ENCODE peak calls at places on chromosome 12, in seven cellular contexts. P, E, D, Z, S, W and H are unnamed samples.

GRCh38 chr12:15526033-15526432 is 203.7 kb downstream of the PTPRO start:
- DNase-seq in P (no peak), E (no peak), D (no peak), Z (no peak), S (peak; percentile 35), W (no peak), H (no peak)

GRCh38 chr12:50302686-50303085 is 19.4 kb upstream of the LIMA1 start:
- DNase-seq in P (no peak), E (no peak), D (no peak), Z (no peak), S (no peak), W (peak; percentile 52), H (no peak)

GRCh38 chr12:67541625-67541991 is 106.9 kb upstream of the DYRK2 start:
- DNase-seq in P (no peak), E (no peak), D (peak; percentile 3), Z (no peak), S (no peak), W (no peak), H (peak; percentile 16)

GRCh38 chr12:115296613-115297012 is 612.6 kb upstream of the TBX3 start:
- DNase-seq in P (no peak), E (no peak), D (no peak), Z (no peak), S (no peak), W (no peak), H (no peak)

GRCh38 chr12:123153906-123154305 is 3.0 kb upstream of the PITPNM2 start:
- DNase-seq in P (no peak), E (no peak), D (no peak), Z (no peak), S (no peak), W (no peak), H (no peak)

GRCh38 chr12:76558684-76559276 is 791 bp downstream of the OSBPL8 start:
- DNase-seq in P (peak; percentile 91), E (peak; percentile 21), D (peak; percentile 44), Z (peak; percentile 89), S (peak; percentile 24), W (peak; percentile 44), H (peak; percentile 52)

GRCh38 chr12:29310899-29311298 is 70.1 kb downstream of the ERGIC2 start:
- DNase-seq in P (no peak), E (no peak), D (no peak), Z (no peak), S (no peak), W (no peak), H (no peak)

GRCh38 chr12:53950441-53950781 is 4.3 kb upstream of the HOXC12 start:
- DNase-seq in P (no peak), E (no peak), D (no peak), Z (no peak), S (peak; percentile 3), W (no peak), H (no peak)

GRCh38 chr12:109097435-109098141 is at the start of gene UNG:
- DNase-seq in P (peak; percentile 93), E (peak; percentile 90), D (peak; percentile 95), Z (peak; percentile 91), S (peak; percentile 96), W (peak; percentile 88), H (peak; percentile 95)

GRCh38 chr12:52277486-52278245 is 3.2 kb downstream of the KRT86 start:
- DNase-seq in P (no peak), E (no peak), D (no peak), Z (no peak), S (no peak), W (no peak), H (no peak)